ENCODE peak calls at places on chromosome 6, in ten cellular contexts. K is sciatic nerve; N is dermis blood vessel endothelial cell; V is CD8-positive, alpha-beta T cell; H is kidney glomerular epithelial cell; T is T-helper 2 cell treated with Interferon-gamma antibody and Interleukin-4, amounts not matched to agents 5 μg/mL and 100 μg/mL, for 36 hours; B is activated T-cell treated with anti-CD3 and anti-CD28 coated beads, Interleukin-2, amount 50 U/mL, for 4 hours; Y is AG08396; R is COR-L47; G is neural progenitor cell. E is an unnamed sample.

GRCh38 chr6:29552512-29553051 is 7.0 kb downstream of the UBD start:
- DNase-seq in R (no peak), K (no peak), N (peak), Y (peak), G (peak), T (no peak), B (no peak), H (peak), V (no peak), E (no peak)

GRCh38 chr6:108549241-108549640 is 11.5 kb upstream of the FOXO3 start:
- DNase-seq in G (no peak), Y (no peak), H (no peak), K (no peak), R (no peak), B (no peak), V (no peak), T (no peak), N (no peak), E (no peak)

GRCh38 chr6:48141975-48142374 is 31.0 kb upstream of the PTCHD4 start:
- DNase-seq in K (no peak), N (no peak), V (no peak), H (peak), Y (no peak), R (no peak), T (no peak), B (no peak), G (no peak), E (no peak)

GRCh38 chr6:133906050-133906449 is 17.1 kb downstream of the TCF21 start:
- DNase-seq in Y (no peak), H (no peak), N (no peak), K (no peak), T (no peak), B (no peak), V (no peak), R (no peak), G (no peak), E (no peak)

GRCh38 chr6:34018961-34019606 is 126.8 kb downstream of the GRM4 start:
- DNase-seq in T (no peak), K (no peak), R (no peak), H (no peak), B (no peak), N (no peak), Y (no peak), V (no peak), G (no peak), E (no peak)

GRCh38 chr6:99802396-99803031 is 191.5 kb downstream of the MCHR2 start:
- DNase-seq in R (no peak), B (no peak), G (peak), N (no peak), Y (no peak), K (no peak), H (no peak), V (no peak), T (no peak), E (no peak)

GRCh38 chr6:116220172-116220571 is 33.7 kb downstream of the TSPYL4 start:
- DNase-seq in G (no peak), H (no peak), R (no peak), T (no peak), B (no peak), K (no peak), Y (no peak), V (no peak), N (peak), E (no peak)

GRCh38 chr6:39530201-39530759 is 194.9 kb downstream of the KIF6 start:
- DNase-seq in V (no peak), Y (no peak), B (no peak), T (peak), H (peak), K (no peak), N (no peak), R (no peak), G (no peak), E (no peak)

GRCh38 chr6:149152521-149152920 is 165.0 kb upstream of the TAB2 start:
- DNase-seq in R (no peak), B (no peak), T (no peak), N (no peak), H (no peak), V (no peak), G (no peak), K (no peak), Y (no peak), E (no peak)

GRCh38 chr6:46281110-46281509 is 110.3 kb upstream of the ENPP5 start:
- DNase-seq in B (no peak), H (no peak), N (no peak), Y (no peak), K (no peak), V (no peak), R (no peak), G (no peak), T (no peak), E (no peak)

GRCh38 chr6:12459945-12460800 is 170.0 kb downstream of the EDN1 start:
- DNase-seq in G (no peak), Y (no peak), T (no peak), B (no peak), H (peak), K (no peak), R (no peak), N (no peak), V (no peak), E (no peak)